ENCODE peak calls at places on chromosome 14, in four cellular contexts. W is CD4-positive, CD25-positive, alpha-beta regulatory T cell; F is hepatocyte; T is OCI-LY7. G is an unnamed sample.

GRCh38 chr14:86574026-86574777 is 1044.3 kb downstream of the FLRT2 start:
- DNase-seq in W (no peak), F (no peak), T (no peak), G (no peak)

GRCh38 chr14:83164016-83164415 is 1630.4 kb upstream of the SEL1L start:
- DNase-seq in W (no peak), F (peak), T (no peak), G (no peak)

GRCh38 chr14:73524493-73524892 is 12.4 kb upstream of the ACOT1 start:
- DNase-seq in W (no peak), F (no peak), T (no peak), G (no peak)

GRCh38 chr14:33682746-33683145 is 268.1 kb downstream of the EGLN3 start:
- DNase-seq in W (no peak), F (no peak), T (no peak), G (no peak)

GRCh38 chr14:96221109-96221650 is 16.5 kb downstream of the BDKRB2 start:
- DNase-seq in W (no peak), F (no peak), T (no peak), G (no peak)

GRCh38 chr14:89681086-89682018 is 264.3 kb upstream of the FOXN3 start:
- DNase-seq in W (peak), F (no peak), T (peak), G (no peak)

GRCh38 chr14:38404100-38404541 is 148.2 kb upstream of the CLEC14A start:
- DNase-seq in W (no peak), F (no peak), T (no peak), G (no peak)

GRCh38 chr14:93977790-93978581 is 1.6 kb upstream of the ASB2 start:
- DNase-seq in W (peak), F (no peak), T (peak), G (peak)

GRCh38 chr14:73696466-73697390 is 17.5 kb downstream of the PNMA1 start:
- DNase-seq in W (no peak), F (no peak), T (no peak), G (no peak)

GRCh38 chr14:37778135-37778943 is 182.9 kb downstream of the TTC6 start:
- DNase-seq in W (no peak), F (no peak), T (no peak), G (no peak)

GRCh38 chr14:87443787-87444186 is 549.2 kb downstream of the GALC start:
- DNase-seq in W (no peak), F (no peak), T (no peak), G (no peak)

GRCh38 chr14:96051642-96052540 is 12.7 kb downstream of the C14orf132 start:
- DNase-seq in W (no peak), F (no peak), T (peak), G (peak)

GRCh38 chr14:65169351-65169750 is 67.0 kb upstream of the MAX start:
- DNase-seq in W (no peak), F (no peak), T (peak), G (no peak)

GRCh38 chr14:85439696-85440328 is 90.1 kb upstream of the FLRT2 start:
- DNase-seq in W (no peak), F (no peak), T (no peak), G (no peak)

GRCh38 chr14:105375635-105376057 is 22.7 kb upstream of the TEX22 start:
- DNase-seq in W (no peak), F (no peak), T (peak), G (no peak)
- H3K27ac ChIP-seq in W (no peak), F (no peak), T (no peak), G (no peak)

GRCh38 chr14:60796434-60796833 is 61.9 kb downstream of the MNAT1 start:
- DNase-seq in W (no peak), F (no peak), T (no peak), G (no peak)

GRCh38 chr14:60789656-60790055 is 55.1 kb downstream of the MNAT1 start:
- DNase-seq in W (no peak), F (no peak), T (no peak), G (no peak)

GRCh38 chr14:60786905-60787304 is 52.3 kb downstream of the MNAT1 start:
- DNase-seq in W (no peak), F (no peak), T (no peak), G (no peak)

DNA sequence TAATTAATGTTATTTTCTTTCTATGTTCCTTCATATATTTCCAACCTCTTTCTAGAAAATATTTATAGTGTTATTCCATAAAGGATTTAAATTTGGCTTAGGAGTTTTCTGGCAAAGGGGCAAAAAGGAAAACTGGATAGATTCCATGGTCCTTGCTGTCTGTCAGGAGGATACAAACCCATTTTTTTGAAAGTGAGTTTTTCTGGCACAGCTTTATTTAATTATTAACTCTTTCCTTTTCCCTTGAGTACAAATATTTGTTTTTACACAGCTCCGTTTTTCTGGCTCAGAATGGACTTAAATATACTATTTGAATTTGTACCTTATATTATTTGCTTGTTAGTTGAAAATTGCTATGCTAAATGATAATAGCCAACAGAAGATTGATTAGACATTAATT is 56.3 kb downstream of the MNAT1 start:
- DNase-seq in W (no peak), F (no peak), T (no peak), G (no peak)
- H3K27ac ChIP-seq in W (no peak), F (no peak), T (no peak), G (no peak)

GRCh38 chr14:102875652-102876051 is 46.8 kb upstream of the AMN start:
- DNase-seq in W (no peak), F (no peak), T (no peak), G (no peak)

GRCh38 chr14:102872020-102872419 is 50.4 kb upstream of the AMN start:
- DNase-seq in W (peak), F (no peak), T (no peak), G (no peak)

GRCh38 chr14:102870994-102871831 is 51.2 kb upstream of the AMN start:
- DNase-seq in W (no peak), F (no peak), T (no peak), G (no peak)

GRCh38 chr14:102873131-102873530 is 49.3 kb upstream of the AMN start:
- DNase-seq in W (no peak), F (peak), T (no peak), G (no peak)

DNA sequence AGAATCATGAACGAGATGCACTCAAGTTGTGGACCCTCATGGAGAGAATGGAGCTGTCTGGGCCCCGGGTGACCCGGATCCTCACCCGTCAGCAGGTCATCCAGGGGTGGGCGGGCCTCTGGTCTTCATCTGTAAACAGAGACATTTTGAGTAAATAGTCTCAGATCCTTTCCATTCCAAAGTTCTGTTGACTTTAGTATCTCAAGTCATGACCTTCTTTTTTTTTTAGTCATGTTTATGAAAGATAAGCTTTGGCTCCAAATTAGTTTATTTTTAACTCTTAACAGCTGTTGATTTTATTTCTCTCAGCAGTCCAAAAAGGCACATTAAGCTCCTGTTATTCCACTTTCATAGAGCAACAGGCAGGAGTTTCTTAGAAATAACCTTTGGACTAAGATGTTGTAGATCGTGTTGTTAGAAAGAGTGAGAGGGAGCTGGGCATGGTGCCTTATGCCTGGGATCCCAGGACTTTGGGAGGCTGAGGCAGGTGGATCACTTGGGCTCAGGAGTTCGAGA is 48.9 kb upstream of the AMN start:
- DNase-seq in W (no peak), F (peak), T (no peak), G (no peak)
- H3K27ac ChIP-seq in W (no peak), F (peak), T (no peak), G (no peak)

GRCh38 chr14:58944226-58944769 is 244.2 kb upstream of the DAAM1 start:
- DNase-seq in W (no peak), F (peak), T (no peak), G (no peak)
- H3K27ac ChIP-seq in W (no peak), F (no peak), T (no peak), G (no peak)

GRCh38 chr14:91111443-91111842 is 2.4 kb upstream of the DGLUCY start:
- DNase-seq in W (no peak), F (no peak), T (no peak), G (no peak)

GRCh38 chr14:91114079-91115065 is 499 bp downstream of the DGLUCY start:
- DNase-seq in W (peak), F (peak), T (peak), G (peak)

GRCh38 chr14:91108941-91109611 is 4.8 kb upstream of the DGLUCY start:
- DNase-seq in W (peak), F (no peak), T (no peak), G (no peak)

GRCh38 chr14:91113829-91114078 is at the start of gene DGLUCY:
- DNase-seq in W (no peak), F (peak), T (peak), G (no peak)

DNA sequence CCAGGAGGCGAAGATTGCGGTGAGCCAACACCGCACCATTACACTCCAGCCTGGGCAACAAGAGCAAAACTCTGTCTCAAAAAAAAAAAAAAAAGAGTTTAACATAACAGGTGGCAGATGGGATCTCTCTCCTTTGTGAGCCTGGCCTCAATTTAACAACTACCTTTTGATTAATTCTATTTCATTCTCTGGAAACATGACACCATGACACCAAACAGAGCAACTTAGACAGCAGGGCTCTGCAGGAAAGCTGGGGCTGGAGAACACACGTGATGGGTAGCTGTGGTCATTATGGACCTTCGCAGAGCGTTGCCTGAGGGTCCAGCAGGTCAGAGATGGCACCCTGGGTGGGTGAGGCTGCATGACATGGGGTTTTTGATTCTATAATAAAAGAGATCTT is 1.7 kb upstream of the DGLUCY start:
- DNase-seq in W (no peak), F (no peak), T (no peak), G (no peak)
- H3K27ac ChIP-seq in W (no peak), F (no peak), T (no peak), G (no peak)

GRCh38 chr14:67269338-67270060 is 28.3 kb downstream of the PALS1 start:
- DNase-seq in W (no peak), F (peak), T (no peak), G (no peak)

GRCh38 chr14:67270933-67271332 is 29.7 kb downstream of the PALS1 start:
- DNase-seq in W (no peak), F (no peak), T (no peak), G (no peak)

GRCh38 chr14:67270354-67270753 is 29.1 kb downstream of the PALS1 start:
- DNase-seq in W (no peak), F (no peak), T (no peak), G (no peak)

GRCh38 chr14:67267929-67268328 is 26.7 kb downstream of the PALS1 start:
- DNase-seq in W (no peak), F (no peak), T (no peak), G (no peak)

GRCh38 chr14:67268456-67269115 is 27.4 kb downstream of the PALS1 start:
- DNase-seq in W (no peak), F (peak), T (no peak), G (no peak)
- H3K27ac ChIP-seq in W (no peak), F (peak), T (no peak), G (no peak)

GRCh38 chr14:59826150-59826549 is 44.4 kb downstream of the RTN1 start:
- DNase-seq in W (no peak), F (no peak), T (no peak), G (no peak)
- H3K27ac ChIP-seq in W (no peak), F (no peak), T (no peak), G (no peak)

DNA sequence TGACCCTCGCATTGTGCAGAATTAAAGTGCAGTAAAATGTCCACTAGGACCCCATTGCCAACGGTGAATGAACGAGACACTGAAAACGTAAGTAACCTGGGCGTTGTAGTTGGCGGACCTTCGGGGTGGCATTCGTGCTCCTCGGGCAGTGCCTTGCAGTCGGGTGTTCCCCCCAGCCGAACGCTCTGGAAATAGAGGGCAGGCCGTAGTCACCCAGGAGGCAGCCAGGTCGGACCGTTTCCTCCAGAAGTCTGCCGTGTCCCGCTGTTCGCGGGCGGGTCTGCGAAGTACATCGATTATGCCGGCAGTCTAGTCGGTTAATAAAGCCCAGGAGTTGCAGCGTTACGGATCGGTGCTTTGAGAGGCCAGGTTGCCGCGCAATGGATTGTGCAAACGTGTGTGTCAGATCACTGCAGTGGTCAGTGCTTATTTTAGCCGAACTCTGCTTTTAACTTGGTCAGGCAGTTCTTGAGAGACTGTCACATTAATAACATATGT is 828 bp downstream of the MARK3 start:
- DNase-seq in W (peak), F (peak), T (peak), G (no peak)
- H3K27ac ChIP-seq in W (peak), F (peak), T (peak), G (peak)